ENCODE peak calls at places on chromosome 16, in eight cellular contexts. One of them, this sample, is unnamed.

GRCh38 chr16:35195173-35195863 is 1735.9 kb downstream of the TP53TG3F start:
- DNase-seq in fibroblast of lung: no peak
- DNase-seq in A549: no peak
- DNase-seq in AG04450: no peak
- DNase-seq in PC-3: no peak
- DNase-seq in fibroblast of the aortic adventitia: no peak
- DNase-seq in AG09309: no peak
- DNase-seq in esophagus squamous epithelium: no peak
- DNase-seq in this sample: no peak

GRCh38 chr16:53611151-53611802 is 92.4 kb downstream of the RPGRIP1L start:
- DNase-seq in fibroblast of lung: no peak
- DNase-seq in A549: no peak
- DNase-seq in AG04450: no peak
- DNase-seq in PC-3: no peak
- DNase-seq in fibroblast of the aortic adventitia: no peak
- DNase-seq in AG09309: no peak
- DNase-seq in esophagus squamous epithelium: no peak
- DNase-seq in this sample: no peak

GRCh38 chr16:89110641-89111040 is 17.0 kb downstream of the ACSF3 start:
- DNase-seq in fibroblast of lung: no peak
- DNase-seq in A549: no peak
- DNase-seq in AG04450: no peak
- DNase-seq in PC-3: no peak
- DNase-seq in fibroblast of the aortic adventitia: no peak
- DNase-seq in AG09309: no peak
- DNase-seq in esophagus squamous epithelium: no peak
- DNase-seq in this sample: no peak

GRCh38 chr16:88338111-88338510 is 44.6 kb upstream of the ZNF469 start:
- DNase-seq in fibroblast of lung: no peak
- DNase-seq in A549: no peak
- DNase-seq in AG04450: no peak
- DNase-seq in PC-3: no peak
- DNase-seq in fibroblast of the aortic adventitia: no peak
- DNase-seq in AG09309: no peak
- DNase-seq in esophagus squamous epithelium: no peak
- DNase-seq in this sample: no peak

GRCh38 chr16:57834936-57835335 is 32.6 kb upstream of the KIFC3 start:
- DNase-seq in fibroblast of lung: peak; percentile 8
- DNase-seq in A549: peak; percentile 64
- DNase-seq in AG04450: no peak
- DNase-seq in PC-3: peak; percentile 42
- DNase-seq in fibroblast of the aortic adventitia: peak; percentile 34
- DNase-seq in AG09309: no peak
- DNase-seq in esophagus squamous epithelium: no peak
- DNase-seq in this sample: no peak

GRCh38 chr16:50183316-50183715 is 30.2 kb downstream of the TENT4B start:
- DNase-seq in fibroblast of lung: peak; percentile 66
- DNase-seq in A549: no peak
- DNase-seq in AG04450: no peak
- DNase-seq in PC-3: no peak
- DNase-seq in fibroblast of the aortic adventitia: peak; percentile 93
- DNase-seq in AG09309: peak; percentile 51
- DNase-seq in esophagus squamous epithelium: no peak
- DNase-seq in this sample: no peak

GRCh38 chr16:69917739-69918138 is 33.4 kb upstream of the CLEC18A start:
- DNase-seq in fibroblast of lung: peak; percentile 94
- DNase-seq in A549: peak; percentile 71
- DNase-seq in AG04450: peak; percentile 86
- DNase-seq in PC-3: peak; percentile 91
- DNase-seq in fibroblast of the aortic adventitia: peak; percentile 99
- DNase-seq in AG09309: peak; percentile 92
- DNase-seq in esophagus squamous epithelium: no peak
- DNase-seq in this sample: peak; percentile 73

GRCh38 chr16:54821731-54822130 is 108.9 kb upstream of the IRX5 start:
- DNase-seq in fibroblast of lung: no peak
- DNase-seq in A549: no peak
- DNase-seq in AG04450: no peak
- DNase-seq in PC-3: no peak
- DNase-seq in fibroblast of the aortic adventitia: no peak
- DNase-seq in AG09309: no peak
- DNase-seq in esophagus squamous epithelium: no peak
- DNase-seq in this sample: no peak

GRCh38 chr16:56072096-56072495 is 119.2 kb upstream of the GNAO1 start:
- DNase-seq in fibroblast of lung: no peak
- DNase-seq in A549: no peak
- DNase-seq in AG04450: no peak
- DNase-seq in PC-3: no peak
- DNase-seq in fibroblast of the aortic adventitia: no peak
- DNase-seq in AG09309: no peak
- DNase-seq in esophagus squamous epithelium: no peak
- DNase-seq in this sample: no peak

GRCh38 chr16:57318240-57318970 is 33.9 kb upstream of the PLLP start:
- DNase-seq in fibroblast of lung: no peak
- DNase-seq in A549: no peak
- DNase-seq in AG04450: no peak
- DNase-seq in PC-3: no peak
- DNase-seq in fibroblast of the aortic adventitia: peak; percentile 35
- DNase-seq in AG09309: no peak
- DNase-seq in esophagus squamous epithelium: no peak
- DNase-seq in this sample: no peak

GRCh38 chr16:70701596-70701995 is 15.7 kb upstream of the MTSS2 start:
- DNase-seq in fibroblast of lung: no peak
- DNase-seq in A549: no peak
- DNase-seq in AG04450: no peak
- DNase-seq in PC-3: no peak
- DNase-seq in fibroblast of the aortic adventitia: no peak
- DNase-seq in AG09309: no peak
- DNase-seq in esophagus squamous epithelium: no peak
- DNase-seq in this sample: no peak

GRCh38 chr16:85750021-85750826 is 672 bp downstream of the C16orf74 start:
- DNase-seq in fibroblast of lung: peak; percentile 74
- DNase-seq in A549: no peak
- DNase-seq in AG04450: no peak
- DNase-seq in PC-3: peak; percentile 54
- DNase-seq in fibroblast of the aortic adventitia: peak; percentile 47
- DNase-seq in AG09309: no peak
- DNase-seq in esophagus squamous epithelium: no peak
- DNase-seq in this sample: no peak
- TF ChIP-seq CTCF in fibroblast of lung: no peak
- TF ChIP-seq CTCF in A549: no peak
- TF ChIP-seq CTCF in AG04450: peak; percentile 17
- TF ChIP-seq CTCF in PC-3: no peak
- TF ChIP-seq CTCF in fibroblast of the aortic adventitia: peak; percentile 7
- TF ChIP-seq CTCF in AG09309: no peak
- TF ChIP-seq CTCF in esophagus squamous epithelium: no peak
- TF ChIP-seq CTCF in this sample: no peak

DNA sequence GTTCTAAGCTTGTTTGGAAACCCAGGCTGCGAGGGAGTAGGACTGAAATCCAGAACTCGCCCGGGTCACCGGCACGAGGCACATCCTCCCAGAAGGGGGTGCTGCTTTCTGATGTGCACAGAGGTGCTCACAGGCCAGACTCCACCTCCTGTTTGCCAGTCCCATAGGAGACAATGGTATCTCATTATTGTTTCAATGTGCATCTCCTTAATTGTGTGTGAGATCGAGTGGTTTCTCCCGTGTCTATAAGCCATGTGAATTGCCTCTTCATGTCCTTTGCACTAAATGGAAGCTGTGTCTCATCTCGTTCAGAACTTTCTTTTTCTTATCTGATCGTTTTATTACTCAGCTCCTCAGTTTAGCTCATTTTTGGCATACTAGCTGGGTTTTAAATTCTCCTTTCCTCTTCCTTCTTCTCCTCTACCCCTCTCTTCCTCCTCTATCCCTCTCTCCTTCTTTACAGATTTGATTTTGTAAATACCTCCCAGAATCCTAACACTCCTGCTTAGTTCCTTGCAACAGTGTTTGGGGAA is 32.1 kb upstream of the PRKCB start:
- DNase-seq in fibroblast of lung: peak; percentile 16
- DNase-seq in A549: peak; percentile 55
- DNase-seq in AG04450: no peak
- DNase-seq in PC-3: peak; percentile 44
- DNase-seq in fibroblast of the aortic adventitia: peak; percentile 8
- DNase-seq in AG09309: no peak
- DNase-seq in esophagus squamous epithelium: no peak
- DNase-seq in this sample: no peak
- TF ChIP-seq CTCF in fibroblast of lung: peak; percentile 63
- TF ChIP-seq CTCF in A549: peak; percentile 52
- TF ChIP-seq CTCF in AG04450: peak; percentile 53
- TF ChIP-seq CTCF in PC-3: peak; percentile 59
- TF ChIP-seq CTCF in fibroblast of the aortic adventitia: peak; percentile 40
- TF ChIP-seq CTCF in AG09309: peak; percentile 58
- TF ChIP-seq CTCF in esophagus squamous epithelium: no peak
- TF ChIP-seq CTCF in this sample: peak; percentile 29

GRCh38 chr16:60259956-60260355 is 1525.8 kb upstream of the GOT2 start:
- DNase-seq in fibroblast of lung: no peak
- DNase-seq in A549: no peak
- DNase-seq in AG04450: no peak
- DNase-seq in PC-3: no peak
- DNase-seq in fibroblast of the aortic adventitia: no peak
- DNase-seq in AG09309: no peak
- DNase-seq in esophagus squamous epithelium: no peak
- DNase-seq in this sample: no peak
- TF ChIP-seq CTCF in fibroblast of lung: no peak
- TF ChIP-seq CTCF in A549: no peak
- TF ChIP-seq CTCF in AG04450: no peak
- TF ChIP-seq CTCF in PC-3: no peak
- TF ChIP-seq CTCF in fibroblast of the aortic adventitia: no peak
- TF ChIP-seq CTCF in AG09309: no peak
- TF ChIP-seq CTCF in esophagus squamous epithelium: no peak
- TF ChIP-seq CTCF in this sample: no peak

GRCh38 chr16:14015461-14015860 is 55.7 kb upstream of the MRTFB start:
- DNase-seq in fibroblast of lung: no peak
- DNase-seq in A549: no peak
- DNase-seq in AG04450: no peak
- DNase-seq in PC-3: no peak
- DNase-seq in fibroblast of the aortic adventitia: no peak
- DNase-seq in AG09309: no peak
- DNase-seq in esophagus squamous epithelium: no peak
- DNase-seq in this sample: no peak

GRCh38 chr16:14014284-14014625 is 56.9 kb upstream of the MRTFB start:
- DNase-seq in fibroblast of lung: no peak
- DNase-seq in A549: no peak
- DNase-seq in AG04450: no peak
- DNase-seq in PC-3: no peak
- DNase-seq in fibroblast of the aortic adventitia: no peak
- DNase-seq in AG09309: no peak
- DNase-seq in esophagus squamous epithelium: no peak
- DNase-seq in this sample: no peak

GRCh38 chr16:14013571-14014283 is 57.4 kb upstream of the MRTFB start:
- DNase-seq in fibroblast of lung: peak; percentile 99
- DNase-seq in A549: peak; percentile 72
- DNase-seq in AG04450: peak; percentile 86
- DNase-seq in PC-3: peak; percentile 62
- DNase-seq in fibroblast of the aortic adventitia: peak; percentile 83
- DNase-seq in AG09309: peak; percentile 79
- DNase-seq in esophagus squamous epithelium: no peak
- DNase-seq in this sample: peak; percentile 96

GRCh38 chr16:14015017-14015416 is 56.1 kb upstream of the MRTFB start:
- DNase-seq in fibroblast of lung: peak; percentile 30
- DNase-seq in A549: no peak
- DNase-seq in AG04450: no peak
- DNase-seq in PC-3: no peak
- DNase-seq in fibroblast of the aortic adventitia: peak; percentile 9
- DNase-seq in AG09309: no peak
- DNase-seq in esophagus squamous epithelium: no peak
- DNase-seq in this sample: no peak

GRCh38 chr16:14015948-14016347 is 55.2 kb upstream of the MRTFB start:
- DNase-seq in fibroblast of lung: peak; percentile 93
- DNase-seq in A549: peak; percentile 49
- DNase-seq in AG04450: peak; percentile 80
- DNase-seq in PC-3: peak; percentile 65
- DNase-seq in fibroblast of the aortic adventitia: peak; percentile 73
- DNase-seq in AG09309: peak; percentile 60
- DNase-seq in esophagus squamous epithelium: no peak
- DNase-seq in this sample: peak; percentile 79
- TF ChIP-seq CTCF in fibroblast of lung: peak; percentile 18
- TF ChIP-seq CTCF in A549: no peak
- TF ChIP-seq CTCF in AG04450: no peak
- TF ChIP-seq CTCF in PC-3: no peak
- TF ChIP-seq CTCF in fibroblast of the aortic adventitia: no peak
- TF ChIP-seq CTCF in AG09309: no peak
- TF ChIP-seq CTCF in esophagus squamous epithelium: no peak
- TF ChIP-seq CTCF in this sample: peak; percentile 17

DNA sequence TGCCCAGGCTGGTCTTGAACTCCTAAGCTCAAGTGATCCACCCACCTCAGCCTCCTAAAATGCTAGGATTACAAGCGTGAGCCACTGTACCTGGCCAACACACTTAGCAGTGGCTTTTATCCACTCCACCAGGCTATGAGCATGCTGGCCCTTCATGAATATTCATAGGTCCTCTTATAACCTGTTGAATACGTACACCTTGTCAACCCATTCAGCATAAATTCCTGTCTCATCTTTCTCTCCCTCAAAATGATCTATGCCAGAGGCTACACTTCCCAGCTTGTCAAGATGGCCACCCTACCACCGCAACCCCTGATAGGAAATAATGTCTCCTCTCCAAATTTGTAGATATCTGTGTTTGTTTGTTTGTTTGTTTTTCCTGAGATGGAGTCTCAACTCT is 11.0 kb upstream of the ZG16 start:
- DNase-seq in fibroblast of lung: no peak
- DNase-seq in A549: no peak
- DNase-seq in AG04450: no peak
- DNase-seq in PC-3: no peak
- DNase-seq in fibroblast of the aortic adventitia: no peak
- DNase-seq in AG09309: no peak
- DNase-seq in esophagus squamous epithelium: no peak
- DNase-seq in this sample: no peak
- TF ChIP-seq CTCF in fibroblast of lung: no peak
- TF ChIP-seq CTCF in A549: no peak
- TF ChIP-seq CTCF in AG04450: no peak
- TF ChIP-seq CTCF in PC-3: no peak
- TF ChIP-seq CTCF in fibroblast of the aortic adventitia: no peak
- TF ChIP-seq CTCF in AG09309: no peak
- TF ChIP-seq CTCF in esophagus squamous epithelium: no peak
- TF ChIP-seq CTCF in this sample: no peak

GRCh38 chr16:30977502-30977901 is 7.5 kb upstream of the HSD3B7 start:
- DNase-seq in fibroblast of lung: no peak
- DNase-seq in A549: no peak
- DNase-seq in AG04450: no peak
- DNase-seq in PC-3: no peak
- DNase-seq in fibroblast of the aortic adventitia: no peak
- DNase-seq in AG09309: no peak
- DNase-seq in esophagus squamous epithelium: no peak
- DNase-seq in this sample: no peak
- TF ChIP-seq CTCF in fibroblast of lung: peak; percentile 27
- TF ChIP-seq CTCF in A549: peak; percentile 14
- TF ChIP-seq CTCF in AG04450: peak; percentile 30
- TF ChIP-seq CTCF in PC-3: peak; percentile 40
- TF ChIP-seq CTCF in fibroblast of the aortic adventitia: peak; percentile 38
- TF ChIP-seq CTCF in AG09309: peak; percentile 46
- TF ChIP-seq CTCF in esophagus squamous epithelium: no peak
- TF ChIP-seq CTCF in this sample: peak; percentile 30

This sample was measured in AG09319.